ENCODE peak calls at places on chromosomes 5 and 9, in four cellular contexts. One of them, this sample, is unnamed.

GRCh38 chr5:172768573-172769323 is 2.2 kb downstream of the DUSP1 start:
- DNase-seq in IMR-90: peak
- DNase-seq in HepG2: no peak
- DNase-seq in K562: no peak
- DNase-seq in this sample: peak

GRCh38 chr5:37494756-37495155 is 115.6 kb downstream of the WDR70 start:
- DNase-seq in K562: no peak
- DNase-seq in HepG2: no peak
- DNase-seq in IMR-90: no peak
- DNase-seq in this sample: peak

GRCh38 chr5:87944553-87945320 is 323.9 kb downstream of the TMEM161B start:
- DNase-seq in IMR-90: no peak
- DNase-seq in HepG2: no peak
- DNase-seq in K562: no peak
- DNase-seq in this sample: no peak

GRCh38 chr9:138076650-138077009 is 199.0 kb downstream of the CACNA1B start:
- DNase-seq in IMR-90: no peak
- DNase-seq in HepG2: no peak
- DNase-seq in K562: no peak
- DNase-seq in this sample: no peak

GRCh38 chr5:146662229-146662628 is 146.2 kb upstream of the GPR151 start:
- DNase-seq in HepG2: peak
- DNase-seq in IMR-90: no peak
- DNase-seq in K562: no peak
- DNase-seq in this sample: peak

GRCh38 chr5:68396722-68397121 is 181.2 kb downstream of the PIK3R1 start:
- DNase-seq in K562: no peak
- DNase-seq in IMR-90: no peak
- DNase-seq in HepG2: peak
- DNase-seq in this sample: peak

GRCh38 chr9:88651682-88652633 is 117.0 kb downstream of the NXNL2 start:
- DNase-seq in HepG2: no peak
- DNase-seq in K562: peak
- DNase-seq in IMR-90: peak
- DNase-seq in this sample: peak

GRCh38 chr5:56465757-56466127 is 232.6 kb upstream of the ANKRD55 start:
- DNase-seq in K562: no peak
- DNase-seq in HepG2: peak
- DNase-seq in IMR-90: peak
- DNase-seq in this sample: no peak

DNA sequence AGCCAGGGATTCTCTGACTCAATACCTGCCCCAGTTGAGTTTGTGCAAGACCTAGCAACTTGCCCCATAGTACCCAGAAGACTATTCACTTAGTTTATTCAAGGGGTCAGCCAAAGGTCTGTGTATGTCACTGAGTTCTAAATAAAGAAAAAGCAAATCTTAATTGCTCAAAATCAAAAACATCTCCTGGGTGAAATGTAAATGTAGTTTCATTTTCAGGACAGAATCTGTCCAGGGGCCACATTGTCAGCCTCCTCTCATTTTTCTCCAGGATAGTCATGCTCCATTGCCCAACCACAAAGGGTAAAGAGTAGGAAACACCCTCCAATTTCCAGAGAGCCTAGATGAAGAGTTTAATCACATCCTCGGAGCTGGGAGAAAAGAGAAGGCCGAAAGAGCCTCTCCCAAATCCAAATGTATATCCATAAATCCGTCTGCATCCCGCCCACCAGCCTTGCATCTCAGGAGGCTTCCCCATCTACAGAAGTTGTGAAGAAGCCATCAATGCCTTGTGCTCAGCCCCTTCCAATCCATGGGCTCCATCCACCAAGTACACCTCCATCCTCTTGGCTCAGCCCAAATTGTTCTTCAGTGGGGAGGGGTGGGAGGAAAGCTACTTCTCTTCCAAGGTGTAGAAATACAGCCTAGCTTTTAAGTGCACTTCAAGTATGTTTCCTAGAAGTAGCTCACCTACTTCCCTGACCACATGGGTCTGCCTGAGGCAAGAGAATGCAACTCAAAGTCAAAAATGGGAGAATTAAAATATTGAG is 26.9 kb downstream of the ADAM19 start:
- DNase-seq in K562: no peak
- DNase-seq in IMR-90: peak
- DNase-seq in HepG2: no peak
- DNase-seq in this sample: no peak
- H3K4me3 ChIP-seq in K562: no peak
- H3K4me3 ChIP-seq in IMR-90: peak
- H3K4me3 ChIP-seq in HepG2: no peak
- H3K4me3 ChIP-seq in this sample: no peak

GRCh38 chr5:159972538-159973362 is 36.2 kb upstream of the TTC1 start:
- DNase-seq in HepG2: no peak
- DNase-seq in IMR-90: no peak
- DNase-seq in K562: no peak
- DNase-seq in this sample: no peak

GRCh38 chr5:159971514-159971913 is 37.4 kb upstream of the TTC1 start:
- DNase-seq in K562: no peak
- DNase-seq in HepG2: no peak
- DNase-seq in IMR-90: no peak
- DNase-seq in this sample: no peak

GRCh38 chr5:159971038-159971437 is 37.9 kb upstream of the TTC1 start:
- DNase-seq in K562: no peak
- DNase-seq in IMR-90: peak
- DNase-seq in HepG2: no peak
- DNase-seq in this sample: no peak

GRCh38 chr5:159969966-159970365 is 39.0 kb upstream of the TTC1 start:
- DNase-seq in HepG2: no peak
- DNase-seq in IMR-90: no peak
- DNase-seq in K562: no peak
- DNase-seq in this sample: no peak

DNA sequence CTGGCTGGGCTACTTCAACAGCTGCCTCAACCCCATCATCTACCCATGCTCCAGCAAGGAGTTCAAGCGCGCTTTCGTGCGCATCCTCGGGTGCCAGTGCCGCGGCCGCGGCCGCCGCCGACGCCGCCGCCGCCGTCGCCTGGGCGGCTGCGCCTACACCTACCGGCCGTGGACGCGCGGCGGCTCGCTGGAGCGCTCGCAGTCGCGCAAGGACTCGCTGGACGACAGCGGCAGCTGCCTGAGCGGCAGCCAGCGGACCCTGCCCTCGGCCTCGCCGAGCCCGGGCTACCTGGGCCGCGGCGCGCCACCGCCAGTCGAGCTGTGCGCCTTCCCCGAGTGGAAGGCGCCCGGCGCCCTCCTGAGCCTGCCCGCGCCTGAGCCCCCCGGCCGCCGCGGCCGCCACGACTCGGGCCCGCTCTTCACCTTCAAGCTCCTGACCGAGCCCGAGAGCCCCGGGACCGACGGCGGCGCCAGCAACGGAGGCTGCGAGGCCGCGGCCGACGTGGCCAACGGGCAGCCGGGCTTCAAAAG is 36.9 kb upstream of the TTC1 start:
- DNase-seq in IMR-90: no peak
- DNase-seq in HepG2: no peak
- DNase-seq in K562: no peak
- DNase-seq in this sample: no peak
- TF ChIP-seq MAZ in IMR-90: no peak
- TF ChIP-seq MAZ in HepG2: no peak
- TF ChIP-seq MAZ in K562: no peak
- TF ChIP-seq MAZ in this sample: no peak

GRCh38 chr5:81849769-81850367 is 99.0 kb upstream of the SSBP2 start:
- DNase-seq in K562: no peak
- DNase-seq in IMR-90: no peak
- DNase-seq in HepG2: no peak
- DNase-seq in this sample: no peak

GRCh38 chr5:81850494-81850893 is 99.6 kb upstream of the SSBP2 start:
- DNase-seq in IMR-90: peak
- DNase-seq in HepG2: no peak
- DNase-seq in K562: no peak
- DNase-seq in this sample: no peak

GRCh38 chr5:81851481-81852178 is 100.7 kb upstream of the SSBP2 start:
- DNase-seq in IMR-90: peak
- DNase-seq in K562: peak
- DNase-seq in HepG2: peak
- DNase-seq in this sample: peak

GRCh38 chr5:81852277-81853004 is 101.5 kb upstream of the SSBP2 start:
- DNase-seq in HepG2: no peak
- DNase-seq in IMR-90: peak
- DNase-seq in K562: peak
- DNase-seq in this sample: peak

GRCh38 chr5:81850932-81851331 is 100.0 kb upstream of the SSBP2 start:
- DNase-seq in HepG2: no peak
- DNase-seq in IMR-90: no peak
- DNase-seq in K562: no peak
- DNase-seq in this sample: no peak
- H3K4me3 ChIP-seq in HepG2: no peak
- H3K4me3 ChIP-seq in IMR-90: no peak
- H3K4me3 ChIP-seq in K562: no peak
- H3K4me3 ChIP-seq in this sample: peak

GRCh38 chr5:148179234-148179824 is 11.0 kb downstream of the SPINK14 start:
- DNase-seq in HepG2: peak
- DNase-seq in K562: no peak
- DNase-seq in IMR-90: peak
- DNase-seq in this sample: no peak
- TF ChIP-seq MAZ in HepG2: no peak
- TF ChIP-seq MAZ in K562: no peak
- TF ChIP-seq MAZ in IMR-90: no peak
- TF ChIP-seq MAZ in this sample: no peak

DNA sequence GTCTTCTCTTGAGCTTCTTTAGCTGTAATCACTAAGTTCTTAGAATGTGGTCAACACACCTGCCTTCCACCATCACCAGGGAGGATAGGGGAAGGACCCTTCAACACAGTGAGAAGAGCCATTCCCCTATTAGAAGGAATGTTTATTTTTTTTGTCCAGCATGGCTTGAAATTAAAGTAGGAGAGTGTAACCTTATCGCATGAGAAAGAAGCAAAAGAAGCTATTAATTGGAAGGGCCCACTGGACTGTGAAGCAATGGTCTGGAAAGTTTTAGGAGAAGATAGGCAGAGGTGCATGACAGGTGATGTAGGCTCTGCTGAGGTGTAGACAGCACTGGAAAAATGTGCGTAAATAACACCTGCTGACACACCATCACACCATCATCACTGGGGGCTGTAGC is 1525.9 kb downstream of the MAT2B start:
- DNase-seq in IMR-90: no peak
- DNase-seq in K562: no peak
- DNase-seq in HepG2: no peak
- DNase-seq in this sample: no peak
- H3K4me3 ChIP-seq in IMR-90: no peak
- H3K4me3 ChIP-seq in K562: no peak
- H3K4me3 ChIP-seq in HepG2: no peak
- H3K4me3 ChIP-seq in this sample: no peak

GRCh38 chr5:80184235-80185023 is 71.4 kb downstream of the SERINC5 start:
- DNase-seq in HepG2: peak
- DNase-seq in K562: peak
- DNase-seq in IMR-90: no peak
- DNase-seq in this sample: peak
- TF ChIP-seq MAZ in HepG2: no peak
- TF ChIP-seq MAZ in K562: no peak
- TF ChIP-seq MAZ in IMR-90: no peak
- TF ChIP-seq MAZ in this sample: no peak